ENCODE peak calls at places on chromosomes 3 and 15, in five cellular contexts. One of them, this sample, is unnamed.
A peak's percentile ranks its signal among the peaks of the same experiment; 100 is the strongest.

GRCh38 chr15:77506311-77507150 is 85.8 kb downstream of the HMG20A start:
- DNase-seq in ovary: peak; percentile 62
- DNase-seq in heart left ventricle: peak; percentile 92
- DNase-seq in A549: no peak
- DNase-seq in sigmoid colon: peak; percentile 75
- DNase-seq in this sample: no peak

GRCh38 chr15:98580577-98580976 is 67.8 kb upstream of the IGF1R start:
- DNase-seq in sigmoid colon: no peak
- DNase-seq in heart left ventricle: no peak
- DNase-seq in ovary: no peak
- DNase-seq in A549: no peak
- DNase-seq in this sample: no peak

GRCh38 chr3:8990266-8991215 is 27.3 kb upstream of the RAD18 start:
- DNase-seq in A549: no peak
- DNase-seq in ovary: peak; percentile 53
- DNase-seq in sigmoid colon: no peak
- DNase-seq in heart left ventricle: no peak
- DNase-seq in this sample: peak; percentile 69

GRCh38 chr3:53024315-53024714 is 21.6 kb downstream of the SFMBT1 start:
- DNase-seq in heart left ventricle: no peak
- DNase-seq in A549: no peak
- DNase-seq in ovary: no peak
- DNase-seq in sigmoid colon: no peak
- DNase-seq in this sample: no peak

GRCh38 chr15:101198820-101199219 is 53.0 kb downstream of the CHSY1 start:
- DNase-seq in A549: no peak
- DNase-seq in ovary: no peak
- DNase-seq in sigmoid colon: no peak
- DNase-seq in heart left ventricle: no peak
- DNase-seq in this sample: no peak

GRCh38 chr3:186361246-186361611 is 805 bp downstream of the DGKG start:
- DNase-seq in ovary: no peak
- DNase-seq in A549: no peak
- DNase-seq in heart left ventricle: no peak
- DNase-seq in sigmoid colon: no peak
- DNase-seq in this sample: no peak

GRCh38 chr3:55630921-55631299 is 143.8 kb upstream of the WNT5A start:
- DNase-seq in sigmoid colon: no peak
- DNase-seq in A549: no peak
- DNase-seq in ovary: no peak
- DNase-seq in heart left ventricle: no peak
- DNase-seq in this sample: no peak

GRCh38 chr3:20041197-20041780 is 1.0 kb downstream of the KAT2B start:
- DNase-seq in ovary: peak; percentile 75
- DNase-seq in A549: peak; percentile 51
- DNase-seq in sigmoid colon: peak; percentile 91
- DNase-seq in heart left ventricle: peak; percentile 96
- DNase-seq in this sample: peak; percentile 89

GRCh38 chr15:89361451-89362202 is 27.0 kb upstream of the POLG start:
- DNase-seq in ovary: peak; percentile 80
- DNase-seq in sigmoid colon: peak; percentile 73
- DNase-seq in A549: peak; percentile 66
- DNase-seq in heart left ventricle: peak; percentile 59
- DNase-seq in this sample: no peak
- H3K4me3 ChIP-seq in ovary: no peak overlapping the region
- H3K4me3 ChIP-seq in sigmoid colon: no peak overlapping the region
- H3K4me3 ChIP-seq in A549: peak overlapping the region; percentile 39
- H3K4me3 ChIP-seq in heart left ventricle: no peak overlapping the region
- H3K4me3 ChIP-seq in this sample: peak overlapping the region; percentile 20

GRCh38 chr3:184559336-184559735 is 2.2 kb upstream of the EPHB3 start:
- DNase-seq in heart left ventricle: no peak
- DNase-seq in sigmoid colon: no peak
- DNase-seq in A549: peak; percentile 60
- DNase-seq in ovary: no peak
- DNase-seq in this sample: no peak
- H3K27ac ChIP-seq in heart left ventricle: no peak overlapping the region
- H3K27ac ChIP-seq in sigmoid colon: no peak overlapping the region
- H3K27ac ChIP-seq in A549: peak overlapping the region; percentile 63
- H3K27ac ChIP-seq in ovary: no peak overlapping the region
- H3K27ac ChIP-seq in this sample: no peak overlapping the region

GRCh38 chr15:73930371-73930770 is 4.1 kb downstream of the LOXL1 start:
- DNase-seq in A549: no peak
- DNase-seq in ovary: peak; percentile 60
- DNase-seq in heart left ventricle: peak; percentile 88
- DNase-seq in sigmoid colon: no peak
- DNase-seq in this sample: no peak

GRCh38 chr15:73927476-73928240 is 1.4 kb downstream of the LOXL1 start:
- DNase-seq in A549: peak; percentile 49
- DNase-seq in ovary: peak; percentile 78
- DNase-seq in heart left ventricle: peak; percentile 65
- DNase-seq in sigmoid colon: no peak
- DNase-seq in this sample: no peak

GRCh38 chr15:73928241-73928579 is 1.9 kb downstream of the LOXL1 start:
- DNase-seq in heart left ventricle: peak; percentile 37
- DNase-seq in sigmoid colon: no peak
- DNase-seq in A549: no peak
- DNase-seq in ovary: no peak
- DNase-seq in this sample: no peak

GRCh38 chr15:73930790-73931281 is 4.6 kb downstream of the LOXL1 start:
- DNase-seq in sigmoid colon: no peak
- DNase-seq in heart left ventricle: peak; percentile 78
- DNase-seq in ovary: peak; percentile 32
- DNase-seq in A549: no peak
- DNase-seq in this sample: no peak

GRCh38 chr15:73928971-73929627 is 2.8 kb downstream of the LOXL1 start:
- DNase-seq in heart left ventricle: peak; percentile 58
- DNase-seq in sigmoid colon: no peak
- DNase-seq in A549: no peak
- DNase-seq in ovary: no peak
- DNase-seq in this sample: no peak
- H3K4me3 ChIP-seq in heart left ventricle: peak overlapping the region; percentile 72
- H3K4me3 ChIP-seq in sigmoid colon: no peak overlapping the region
- H3K4me3 ChIP-seq in A549: no peak overlapping the region
- H3K4me3 ChIP-seq in ovary: no peak overlapping the region
- H3K4me3 ChIP-seq in this sample: peak overlapping the region; percentile 85

GRCh38 chr15:49242820-49243219 is 72.8 kb downstream of the GALK2 start:
- DNase-seq in sigmoid colon: no peak
- DNase-seq in A549: no peak
- DNase-seq in ovary: no peak
- DNase-seq in heart left ventricle: peak; percentile 41
- DNase-seq in this sample: no peak
- H3K27ac ChIP-seq in sigmoid colon: no peak overlapping the region
- H3K27ac ChIP-seq in A549: no peak overlapping the region
- H3K27ac ChIP-seq in ovary: no peak overlapping the region
- H3K27ac ChIP-seq in heart left ventricle: no peak overlapping the region
- H3K27ac ChIP-seq in this sample: peak overlapping the region; percentile 46